ENCODE peak calls at places on chromosome 1, in five cellular contexts. C is occipital lobe, W is NCI-H1092, B is GM13976, R is lung. Y is an unnamed sample.

GRCh38 chr1:115067460-115067859 is 21.8 kb downstream of the TSPAN2 start:
- DNase-seq in C (no peak), W (no peak), B (no peak), R (no peak), Y (peak; percentile 91)

GRCh38 chr1:8667869-8668595 is 149.4 kb downstream of the RERE start:
- DNase-seq in C (no peak), W (no peak), B (no peak), R (peak; percentile 47), Y (peak; percentile 47)

GRCh38 chr1:32413507-32414185 is 19.4 kb upstream of the BSDC1 start:
- DNase-seq in C (no peak), W (peak; percentile 53), B (peak; percentile 58), R (peak; percentile 75), Y (no peak)

GRCh38 chr1:45493116-45493697 is 2.2 kb upstream of the TESK2 start:
- DNase-seq in C (no peak), W (peak; percentile 33), B (peak; percentile 61), R (no peak), Y (no peak)

GRCh38 chr1:3471356-3472087 is 17.1 kb downstream of the ARHGEF16 start:
- DNase-seq in C (no peak), W (no peak), B (no peak), R (no peak), Y (peak; percentile 36)

GRCh38 chr1:163747261-163747660 is 425.5 kb downstream of the NUF2 start:
- DNase-seq in C (no peak), W (no peak), B (no peak), R (no peak), Y (peak; percentile 61)

GRCh38 chr1:2946291-2946690 is 75.0 kb upstream of the ACTRT2 start:
- DNase-seq in C (no peak), W (no peak), B (no peak), R (no peak), Y (no peak)

GRCh38 chr1:94819945-94820746 is at the start of gene SLC44A3:
- DNase-seq in C (no peak), W (no peak), B (peak; percentile 38), R (peak; percentile 58), Y (peak; percentile 51)

GRCh38 chr1:7471836-7472235 is 299.3 kb upstream of the VAMP3 start:
- DNase-seq in C (no peak), W (peak; percentile 57), B (no peak), R (no peak), Y (peak; percentile 91)

GRCh38 chr1:67347688-67348472 is 40.2 kb downstream of the IL12RB2 start:
- DNase-seq in C (peak; percentile 35), W (peak; percentile 16), B (no peak), R (no peak), Y (peak; percentile 69)

GRCh38 chr1:37811027-37811655 is 3.1 kb upstream of the YRDC start:
- DNase-seq in C (no peak), W (peak; percentile 70), B (peak; percentile 74), R (peak; percentile 73), Y (peak; percentile 44)

GRCh38 chr1:2170211-2170610 is 24.4 kb downstream of the FAAP20 start:
- DNase-seq in C (no peak), W (no peak), B (no peak), R (no peak), Y (no peak)

GRCh38 chr1:163195728-163196448 is 6.8 kb downstream of the RGS5 start:
- DNase-seq in C (no peak), W (no peak), B (no peak), R (no peak), Y (peak; percentile 70)

GRCh38 chr1:115184951-115185331 is 95.6 kb upstream of the TSPAN2 start:
- DNase-seq in C (no peak), W (no peak), B (no peak), R (no peak), Y (peak; percentile 71)

GRCh38 chr1:184387871-184388670 is 1.2 kb downstream of the C1orf21 start:
- DNase-seq in C (peak; percentile 33), W (peak; percentile 21), B (peak; percentile 21), R (peak; percentile 38), Y (peak; percentile 78)

GRCh38 chr1:163604391-163604790 is 282.6 kb downstream of the NUF2 start:
- DNase-seq in C (no peak), W (no peak), B (no peak), R (no peak), Y (no peak)

GRCh38 chr1:77899647-77900320 is 11.4 kb downstream of the NEXN start:
- DNase-seq in C (no peak), W (no peak), B (no peak), R (no peak), Y (peak; percentile 15)

GRCh38 chr1:23222331-23222730 is 5.0 kb upstream of the HTR1D start:
- DNase-seq in C (no peak), W (no peak), B (no peak), R (no peak), Y (no peak)

GRCh38 chr1:161071886-161072371 is 2.2 kb upstream of the ARHGAP30 start:
- DNase-seq in C (no peak), W (peak; percentile 4), B (peak; percentile 82), R (peak; percentile 65), Y (no peak)

GRCh38 chr1:4612991-4613390 is 41.4 kb upstream of the AJAP1 start:
- DNase-seq in C (no peak), W (no peak), B (no peak), R (no peak), Y (no peak)

GRCh38 chr1:54136963-54137531 is 15.8 kb downstream of the CDCP2 start:
- DNase-seq in C (no peak), W (no peak), B (no peak), R (no peak), Y (no peak)

GRCh38 chr1:20399196-20399595 is 86.8 kb downstream of the CAMK2N1 start:
- DNase-seq in C (no peak), W (no peak), B (no peak), R (no peak), Y (no peak)

GRCh38 chr1:232328496-232329102 is 301.3 kb downstream of the SIPA1L2 start:
- DNase-seq in C (no peak), W (no peak), B (no peak), R (no peak), Y (peak; percentile 76)

GRCh38 chr1:228289996-228290881 is 82.4 kb downstream of the OBSCN start:
- DNase-seq in C (no peak), W (no peak), B (no peak), R (no peak), Y (no peak)

GRCh38 chr1:245181123-245181522 is 26.3 kb downstream of the KIF26B start:
- DNase-seq in C (no peak), W (peak; percentile 27), B (no peak), R (no peak), Y (no peak)

GRCh38 chr1:39689214-39689613 is 2.0 kb downstream of the HPCAL4 start:
- DNase-seq in C (no peak), W (no peak), B (no peak), R (no peak), Y (no peak)

GRCh38 chr1:109242387-109242786 is 7.0 kb upstream of the CELSR2 start:
- DNase-seq in C (no peak), W (no peak), B (no peak), R (no peak), Y (no peak)

GRCh38 chr1:19635646-19636045 is 8.5 kb upstream of the NBL1 start:
- DNase-seq in C (no peak), W (no peak), B (no peak), R (no peak), Y (no peak)

GRCh38 chr1:170568197-170568596 is 36.2 kb downstream of the GORAB start:
- DNase-seq in C (no peak), W (no peak), B (no peak), R (no peak), Y (no peak)

GRCh38 chr1:20724364-20725188 is 6.8 kb upstream of the KIF17 start:
- DNase-seq in C (no peak), W (no peak), B (no peak), R (no peak), Y (no peak)

GRCh38 chr1:100184536-100184935 is 6.5 kb upstream of the LRRC39 start:
- DNase-seq in C (no peak), W (no peak), B (no peak), R (no peak), Y (no peak)

GRCh38 chr1:112298558-112298957 is 97.5 kb upstream of the CTTNBP2NL start:
- DNase-seq in C (no peak), W (no peak), B (peak; percentile 16), R (peak; percentile 54), Y (no peak)

GRCh38 chr1:207748737-207749528 is 2.9 kb upstream of the CD46 start:
- DNase-seq in C (no peak), W (peak; percentile 15), B (no peak), R (no peak), Y (no peak)

GRCh38 chr1:202568466-202569196 is 141.6 kb downstream of the SYT2 start:
- DNase-seq in C (no peak), W (no peak), B (no peak), R (no peak), Y (no peak)

GRCh38 chr1:180028864-180029263 is 74.3 kb downstream of the CEP350 start:
- DNase-seq in C (no peak), W (no peak), B (no peak), R (no peak), Y (no peak)

GRCh38 chr1:9181176-9181906 is 52.4 kb upstream of the GPR157 start:
- DNase-seq in C (no peak), W (peak; percentile 12), B (peak; percentile 88), R (peak; percentile 73), Y (no peak)

GRCh38 chr1:159188375-159188788 is 16.3 kb upstream of the ACKR1 start:
- DNase-seq in C (no peak), W (no peak), B (peak; percentile 80), R (peak; percentile 52), Y (peak; percentile 3)

GRCh38 chr1:5998906-5999301 is 6.7 kb upstream of the NPHP4 start:
- DNase-seq in C (no peak), W (no peak), B (no peak), R (no peak), Y (no peak)

GRCh38 chr1:184315254-184315653 is 71.6 kb upstream of the C1orf21 start:
- DNase-seq in C (no peak), W (no peak), B (no peak), R (no peak), Y (no peak)

GRCh38 chr1:56578963-56579875 is at the start of gene PLPP3:
- DNase-seq in C (peak; percentile 62), W (peak; percentile 7), B (peak; percentile 59), R (peak; percentile 83), Y (peak; percentile 89)